ENCODE peak calls at places on chromosomes 4 and X, in eight cellular contexts. S is D341Med; G is T-helper 1 cell; Y is stimulated activated CD8-positive, alpha-beta memory T cell treated with anti-CD3 and anti-CD28 coated beads, Interleukin-12 subunit alpha, Interleukin-12 subunit beta, amount 100 ng/mL, for 1 hour; P is BJ; D is M059J; R is aorta; O is Right ventricle myocardium superior. K is an unnamed sample.
A peak's percentile ranks its signal among the peaks of the same experiment; 100 is the strongest.

GRCh38 chrX:43664258-43664657 is 8.2 kb downstream of the MAOA start:
- DNase-seq in S (no peak), G (no peak), Y (no peak), P (no peak), D (no peak), R (no peak), O (no peak), K (no peak)

GRCh38 chrX:15072880-15073279 is 197.0 kb downstream of the ASB9 start:
- DNase-seq in S (no peak), G (no peak), Y (no peak), P (no peak), D (no peak), R (no peak), O (no peak), K (no peak)

GRCh38 chrX:136879001-136879667 is 1.4 kb downstream of the RBMX start:
- DNase-seq in S (no peak), G (no peak), Y (no peak), P (no peak), D (peak; percentile 32), R (no peak), O (no peak), K (no peak)

GRCh38 chrX:40855411-40855810 is 120.1 kb upstream of the MED14 start:
- DNase-seq in S (no peak), G (no peak), Y (no peak), P (no peak), D (peak; percentile 96), R (no peak), O (no peak), K (no peak)

GRCh38 chr4:77538574-77539157 is 67.0 kb upstream of the CXCL13 start:
- DNase-seq in S (no peak), G (no peak), Y (no peak), P (no peak), D (peak; percentile 48), R (no peak), O (no peak), K (no peak)

GRCh38 chr4:156347412-156348075 is 393.9 kb upstream of the CTSO start:
- DNase-seq in S (no peak), G (no peak), Y (no peak), P (peak; percentile 6), D (peak; percentile 93), R (no peak), O (no peak), K (no peak)

GRCh38 chrX:8037593-8038348 is 110.6 kb upstream of the PNPLA4 start:
- DNase-seq in S (no peak), G (no peak), Y (no peak), P (no peak), D (no peak), R (no peak), O (no peak), K (no peak)

GRCh38 chr4:113943863-113944262 is 35.6 kb downstream of the ARSJ start:
- DNase-seq in S (no peak), G (no peak), Y (no peak), P (no peak), D (peak; percentile 59), R (no peak), O (no peak), K (no peak)

GRCh38 chrX:100980608-100981497 is 11.3 kb downstream of the ARL13A start:
- DNase-seq in S (no peak), G (no peak), Y (no peak), P (no peak), D (peak; percentile 98), R (peak; percentile 75), O (no peak), K (no peak)

GRCh38 chrX:29841750-29842149 is 373.6 kb upstream of the MAGEB2 start:
- DNase-seq in S (no peak), G (no peak), Y (no peak), P (peak; percentile 8), D (peak; percentile 55), R (no peak), O (no peak), K (no peak)

GRCh38 chrX:9885150-9885549 is 82.0 kb upstream of the CLDN34 start:
- DNase-seq in S (peak; percentile 74), G (peak; percentile 4), Y (peak; percentile 7), P (no peak), D (peak; percentile 64), R (peak; percentile 78), O (peak; percentile 68), K (peak; percentile 89)

GRCh38 chr4:154574311-154574710 is 11.5 kb downstream of the FGB start:
- DNase-seq in S (no peak), G (no peak), Y (no peak), P (no peak), D (no peak), R (no peak), O (no peak), K (no peak)

GRCh38 chr4:82642321-82642720 is 80.5 kb upstream of the TMEM150C start:
- DNase-seq in S (no peak), G (no peak), Y (no peak), P (no peak), D (no peak), R (peak; percentile 50), O (no peak), K (no peak)

GRCh38 chr4:47106561-47106960 is 75.2 kb downstream of the GABRB1 start:
- DNase-seq in S (no peak), G (no peak), Y (no peak), P (no peak), D (peak; percentile 39), R (no peak), O (no peak), K (no peak)

GRCh38 chr4:122787940-122788339 is 38.7 kb upstream of the FGF2 start:
- DNase-seq in S (no peak), G (no peak), Y (no peak), P (no peak), D (no peak), R (no peak), O (no peak), K (no peak)

GRCh38 chr4:183596056-183596757 is 62.8 kb downstream of the RWDD4 start:
- DNase-seq in S (no peak), G (no peak), Y (no peak), P (no peak), D (peak; percentile 27), R (no peak), O (no peak), K (no peak)

GRCh38 chr4:3294401-3295241 is 1.8 kb downstream of the RGS12 start:
- DNase-seq in S (no peak), G (no peak), Y (no peak), P (no peak), D (no peak), R (peak; percentile 50), O (peak; percentile 37), K (peak; percentile 73)

GRCh38 chrX:83845397-83845796 is 15.5 kb upstream of the CYLC1 start:
- DNase-seq in S (peak; percentile 39), G (no peak), Y (no peak), P (no peak), D (peak; percentile 4), R (no peak), O (no peak), K (no peak)